ENCODE peak calls at places on chromosomes 3 and 15, in four cellular contexts. W, F, S and I are unnamed samples. For H3K36me3, the result is how much of the 10 kb centered on the place peaks cover.

GRCh38 chr3:136621628-136622027 is 130.6 kb downstream of the STAG1 start:
- DNase-seq in W (no peak), F (no peak), S (no peak), I (no peak)

GRCh38 chr3:139808196-139808595 is 126.8 kb upstream of the CLSTN2 start:
- DNase-seq in W (no peak), F (no peak), S (no peak), I (no peak)

GRCh38 chr3:30258426-30259392 is 347.7 kb upstream of the TGFBR2 start:
- DNase-seq in W (peak), F (no peak), S (no peak), I (peak)

GRCh38 chr15:94346272-94346671 is 114.9 kb downstream of the MCTP2 start:
- DNase-seq in W (no peak), F (no peak), S (no peak), I (no peak)

GRCh38 chr3:163655021-163655420 is 1423.3 kb downstream of the SI start:
- DNase-seq in W (no peak), F (no peak), S (no peak), I (no peak)

GRCh38 chr3:9238727-9239295 is 10.6 kb downstream of the SRGAP3 start:
- DNase-seq in W (no peak), F (no peak), S (no peak), I (no peak)

GRCh38 chr3:43389388-43390254 is 103.3 kb downstream of the SNRK start:
- DNase-seq in W (peak), F (no peak), S (peak), I (no peak)

GRCh38 chr15:60315878-60316277 is 81.9 kb downstream of the ANXA2 start:
- DNase-seq in W (no peak), F (no peak), S (no peak), I (no peak)

GRCh38 chr3:7876741-7877297 is 624.8 kb upstream of the LMCD1 start:
- DNase-seq in W (no peak), F (no peak), S (no peak), I (no peak)

GRCh38 chr3:196141866-196142673 is 60.2 kb upstream of the TFRC start:
- DNase-seq in W (no peak), F (no peak), S (no peak), I (no peak)

GRCh38 chr15:30065025-30065801 is 17.5 kb upstream of the GOLGA8J start:
- DNase-seq in W (no peak), F (no peak), S (no peak), I (no peak)

GRCh38 chr15:52082197-52083036 is 30.2 kb downstream of the BCL2L10 start:
- DNase-seq in W (no peak), F (no peak), S (peak), I (no peak)

GRCh38 chr3:119240582-119241434 is at the start of gene B4GALT4:
- DNase-seq in W (peak), F (peak), S (no peak), I (peak)

GRCh38 chr15:76871930-76872329 is 33.2 kb downstream of the SCAPER start:
- DNase-seq in W (no peak), F (no peak), S (no peak), I (no peak)

GRCh38 chr3:149460123-149460522 is 14.4 kb upstream of the TM4SF4 start:
- DNase-seq in W (no peak), F (no peak), S (no peak), I (no peak)

GRCh38 chr3:159059395-159059794 is 257.5 kb downstream of the MFSD1 start:
- DNase-seq in W (no peak), F (no peak), S (no peak), I (no peak)

GRCh38 chr3:71064288-71064975 is 519.1 kb downstream of the FOXP1 start:
- DNase-seq in W (peak), F (peak), S (no peak), I (no peak)

GRCh38 chr3:162586591-162586990 is 1090.0 kb downstream of the OTOL1 start:
- DNase-seq in W (no peak), F (no peak), S (no peak), I (no peak)

GRCh38 chr3:183161552-183162345 is 785 bp downstream of the LAMP3 start:
- DNase-seq in W (no peak), F (peak), S (peak), I (peak)

GRCh38 chr15:52392008-52392687 is 96.5 kb upstream of the MYO5C start:
- DNase-seq in W (no peak), F (no peak), S (no peak), I (peak)

GRCh38 chr3:55678521-55679216 is 191.6 kb upstream of the WNT5A start:
- DNase-seq in W (no peak), F (no peak), S (no peak), I (no peak)

GRCh38 chr3:100641471-100642032 is 32.2 kb downstream of the ADGRG7 start:
- DNase-seq in W (no peak), F (no peak), S (peak), I (no peak)

GRCh38 chr3:13110678-13111116 is 37.5 kb upstream of the IQSEC1 start:
- DNase-seq in W (no peak), F (no peak), S (peak), I (no peak)

GRCh38 chr3:49327485-49327884 is 12.4 kb downstream of the USP4 start:
- DNase-seq in W (peak), F (no peak), S (no peak), I (no peak)

GRCh38 chr3:57856675-57857074 is 100.6 kb downstream of the SLMAP start:
- DNase-seq in W (no peak), F (no peak), S (no peak), I (no peak)

GRCh38 chr15:64247906-64248541 is 85.2 kb upstream of the PPIB start:
- DNase-seq in W (peak), F (no peak), S (peak), I (peak)

GRCh38 chr3:138127636-138128365 is 4.4 kb downstream of the A4GNT start:
- DNase-seq in W (no peak), F (no peak), S (no peak), I (no peak)

GRCh38 chr15:84810073-84810840 is 6.9 kb upstream of the ALPK3 start:
- DNase-seq in W (no peak), F (no peak), S (no peak), I (no peak)

GRCh38 chr3:43477600-43477999 is 144.2 kb downstream of the ANO10 start:
- DNase-seq in W (no peak), F (no peak), S (no peak), I (no peak)

GRCh38 chr3:53817809-53818208 is 28.4 kb downstream of the CHDH start:
- DNase-seq in W (no peak), F (no peak), S (no peak), I (no peak)

GRCh38 chr3:13416002-13416793 is 3.9 kb downstream of the NUP210 start:
- DNase-seq in W (no peak), F (peak), S (no peak), I (no peak)

GRCh38 chr3:39148116-39149058 is 5.0 kb downstream of the CSRNP1 start:
- DNase-seq in W (no peak), F (no peak), S (no peak), I (no peak)

GRCh38 chr3:152199069-152199838 is 69.5 kb upstream of the MBNL1 start:
- DNase-seq in W (no peak), F (no peak), S (no peak), I (no peak)

GRCh38 chr3:47669026-47669749 is 90.5 kb upstream of the CSPG5 start:
- DNase-seq in W (no peak), F (no peak), S (no peak), I (no peak)

GRCh38 chr3:24472358-24472757 is 22.3 kb downstream of the THRB start:
- DNase-seq in W (no peak), F (no peak), S (no peak), I (no peak)

GRCh38 chr15:27955087-27955486 is 144.0 kb downstream of the OCA2 start:
- DNase-seq in W (no peak), F (no peak), S (no peak), I (no peak)

GRCh38 chr15:77027697-77028450 is 32.9 kb downstream of the PSTPIP1 start:
- DNase-seq in W (no peak), F (peak), S (no peak), I (no peak)

GRCh38 chr3:76998555-76998954 is 41.3 kb upstream of the ROBO2 start:
- DNase-seq in W (no peak), F (no peak), S (no peak), I (no peak)

DNA sequence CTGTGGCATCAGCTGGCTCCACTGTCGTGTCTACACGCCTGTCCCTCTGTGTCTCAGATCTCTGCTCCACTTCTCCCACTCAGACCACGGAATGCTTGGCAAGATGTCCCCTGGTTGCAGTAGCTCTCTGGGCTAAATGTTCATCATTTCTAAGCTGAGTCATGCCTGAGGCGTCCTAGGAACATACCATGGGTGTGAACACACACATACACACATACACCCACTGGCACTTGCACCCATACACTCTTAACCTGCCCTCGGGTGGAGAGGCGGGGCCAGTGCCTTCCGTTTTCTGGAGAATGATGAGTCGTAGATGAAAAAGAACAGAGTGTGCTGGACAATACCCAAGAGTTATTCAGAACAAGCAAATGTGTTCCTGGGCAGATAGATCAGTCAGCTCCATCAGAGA is 72.4 kb downstream of the SENP2 start:
- DNase-seq in W (peak), F (no peak), S (no peak), I (no peak)
- H3K36me3 ChIP-seq in W (under half), F (half or more), S (under half), I (half or more)

DNA sequence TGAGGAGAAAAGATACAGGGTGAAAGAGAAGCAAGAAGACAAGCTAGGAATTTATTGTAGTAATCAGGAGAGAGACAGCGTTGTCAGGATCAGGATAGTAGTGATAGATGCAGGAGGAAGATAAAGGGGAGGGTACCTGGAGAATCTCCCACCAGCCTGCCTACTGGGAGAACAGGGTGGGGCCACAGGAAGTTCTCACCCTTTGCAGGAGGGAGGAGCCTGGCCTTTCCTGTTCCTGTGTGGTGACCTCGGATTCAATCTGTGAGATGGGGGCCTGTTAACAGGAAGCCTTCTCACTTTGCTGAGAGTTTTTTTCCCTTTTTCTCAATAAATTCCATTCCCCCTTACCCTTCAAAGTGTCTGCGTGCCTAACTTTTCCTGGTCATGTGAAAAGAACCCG is 37.6 kb downstream of the GMPS start:
- DNase-seq in W (no peak), F (no peak), S (no peak), I (no peak)
- TF ChIP-seq ZNF274 in W (no peak), F (no peak), S (no peak), I (no peak)

GRCh38 chr15:39403674-39404117 is 177.2 kb upstream of the THBS1 start:
- DNase-seq in W (peak), F (no peak), S (no peak), I (no peak)

GRCh38 chr15:39404767-39405173 is 176.1 kb upstream of the THBS1 start:
- DNase-seq in W (no peak), F (no peak), S (no peak), I (no peak)

GRCh38 chr15:39406485-39406884 is 174.4 kb upstream of the THBS1 start:
- DNase-seq in W (no peak), F (no peak), S (no peak), I (no peak)

GRCh38 chr15:39409876-39410505 is 170.9 kb upstream of the THBS1 start:
- DNase-seq in W (no peak), F (no peak), S (no peak), I (no peak)

GRCh38 chr15:39407116-39407515 is 173.8 kb upstream of the THBS1 start:
- DNase-seq in W (no peak), F (no peak), S (no peak), I (no peak)
- TF ChIP-seq SUZ12 in W (no peak), F (no peak), S (no peak), I (no peak)

GRCh38 chr3:113212155-113212844 is 943 bp downstream of the BOC start:
- DNase-seq in W (no peak), F (peak), S (no peak), I (no peak)

GRCh38 chr3:113216393-113216792 is 5.0 kb downstream of the BOC start:
- DNase-seq in W (no peak), F (no peak), S (no peak), I (no peak)

GRCh38 chr3:113214227-113214626 is 2.9 kb downstream of the BOC start:
- DNase-seq in W (no peak), F (no peak), S (no peak), I (no peak)

GRCh38 chr3:113212845-113213375 is 1.6 kb downstream of the BOC start:
- DNase-seq in W (no peak), F (no peak), S (no peak), I (no peak)

DNA sequence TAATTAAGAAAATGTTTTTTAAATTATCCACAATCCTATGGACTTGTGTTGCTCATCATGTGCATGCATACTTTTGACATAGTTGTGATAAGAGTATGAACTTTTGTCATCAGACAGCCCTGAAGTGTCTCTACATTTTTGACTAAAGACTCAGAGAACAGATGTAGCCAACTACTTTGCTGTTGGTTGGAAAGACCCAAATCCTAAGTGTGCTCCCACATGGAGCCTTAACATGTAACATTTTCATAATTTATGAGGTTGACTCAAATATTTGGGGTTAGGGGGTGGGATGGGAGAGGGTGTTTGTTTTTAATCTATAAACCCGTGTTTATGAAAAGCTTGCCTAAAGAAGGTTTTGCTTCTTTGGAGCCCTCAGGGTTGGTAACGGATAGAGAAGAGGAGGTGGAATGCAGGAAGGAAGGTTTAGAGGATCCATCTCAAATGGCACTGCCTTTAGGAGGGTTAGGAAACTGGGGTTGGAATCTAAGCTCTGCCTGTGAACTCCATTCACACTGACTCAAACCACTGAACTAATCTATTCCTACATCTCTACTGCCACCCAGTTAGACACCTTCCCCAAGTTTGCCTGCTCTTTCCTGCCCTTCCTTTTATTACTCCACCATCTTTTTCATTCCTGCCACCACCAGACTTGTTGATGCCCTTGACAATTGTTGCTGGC is 3.7 kb downstream of the BOC start:
- DNase-seq in W (no peak), F (no peak), S (no peak), I (no peak)
- H3K36me3 ChIP-seq in W (under half), F (under half), S (under half), I (under half)

GRCh38 chr3:129120254-129121004 is 1.2 kb downstream of the RAB43 start:
- DNase-seq in W (peak), F (peak), S (peak), I (peak)

GRCh38 chr3:129122697-129123055 is 1.1 kb upstream of the RAB43 start:
- DNase-seq in W (no peak), F (no peak), S (no peak), I (no peak)

GRCh38 chr3:129123314-129124060 is 1.9 kb upstream of the RAB43 start:
- DNase-seq in W (peak), F (no peak), S (no peak), I (no peak)

GRCh38 chr3:129121016-129121791 is 400 bp downstream of the RAB43 start:
- DNase-seq in W (no peak), F (no peak), S (no peak), I (no peak)

GRCh38 chr3:129121792-129122696 is at the start of gene RAB43:
- DNase-seq in W (peak), F (peak), S (peak), I (peak)
- TF ChIP-seq ZNF274 in W (peak), F (no peak), S (no peak), I (no peak)

DNA sequence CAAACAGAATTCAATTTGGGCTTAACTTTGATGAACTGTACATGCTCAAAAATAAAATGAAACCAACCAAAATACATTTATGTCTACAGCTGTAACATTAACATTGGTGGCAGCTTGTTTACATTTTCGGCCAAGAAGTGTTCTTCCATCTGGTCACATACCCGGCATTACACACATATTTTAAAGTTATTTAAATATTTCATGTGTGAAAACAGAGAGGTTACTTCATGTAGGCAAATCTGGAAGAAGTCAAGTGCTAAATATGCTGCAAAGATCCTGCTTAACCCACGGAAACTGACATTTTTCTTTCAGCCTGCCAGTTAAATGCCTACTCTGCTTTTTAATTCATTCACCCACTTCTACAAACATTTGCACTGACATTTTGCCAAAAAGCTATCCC is 69.7 kb downstream of the MB21D2 start:
- DNase-seq in W (no peak), F (no peak), S (no peak), I (no peak)
- TF ChIP-seq SUZ12 in W (no peak), F (no peak), S (no peak), I (no peak)

DNA sequence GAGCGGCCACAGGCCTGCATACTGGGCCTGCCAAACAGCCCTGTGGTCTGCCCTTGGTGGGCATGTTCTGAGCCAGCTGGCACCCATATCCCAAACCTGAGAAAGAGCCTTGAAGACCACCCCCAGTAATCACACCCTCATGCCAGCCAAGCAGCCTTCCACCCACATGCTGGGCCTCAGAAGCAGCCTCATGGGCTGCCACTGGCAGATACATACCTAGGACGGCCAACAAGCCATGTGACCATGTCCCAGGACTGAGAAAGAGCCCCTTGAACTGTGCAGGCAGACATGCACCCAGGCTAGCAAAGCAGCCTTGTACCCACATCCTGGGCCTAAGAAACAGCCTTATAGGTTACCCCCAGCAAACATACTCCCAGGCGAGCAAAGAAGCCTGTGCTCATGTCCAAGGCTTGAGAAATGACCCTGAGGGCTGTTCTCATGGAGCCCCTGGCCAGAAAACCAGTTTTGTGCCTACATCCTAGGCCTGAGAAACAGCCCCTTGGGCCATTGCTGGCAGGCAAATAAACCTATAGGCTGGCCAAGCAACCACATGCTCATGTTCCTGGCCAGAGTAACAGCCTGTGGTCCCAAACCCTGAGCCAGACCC is 24.9 kb downstream of the TUBGCP5 start:
- DNase-seq in W (no peak), F (no peak), S (no peak), I (no peak)
- H3K36me3 ChIP-seq in W (under half), F (under half), S (under half), I (half or more)

DNA sequence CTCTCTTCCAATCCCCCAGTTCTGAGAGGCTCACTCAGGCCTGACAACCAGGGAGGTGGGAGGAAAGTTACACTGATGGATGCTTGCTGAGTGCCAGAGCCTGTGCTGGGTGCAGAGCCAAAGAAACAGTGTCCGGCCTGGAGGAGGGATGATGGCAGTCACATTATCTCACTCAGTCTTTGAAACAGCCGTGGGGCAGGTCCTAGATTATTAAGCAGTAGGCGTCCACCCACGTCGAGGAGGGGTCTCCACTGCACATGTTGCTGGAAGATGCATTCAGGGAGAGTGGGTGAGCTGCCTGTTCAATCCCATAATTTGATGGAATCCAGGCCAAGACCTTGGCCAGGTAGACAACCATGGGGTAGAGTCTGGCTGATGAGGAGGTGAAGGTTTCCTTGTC is 29.6 kb downstream of the ACAN start:
- DNase-seq in W (no peak), F (no peak), S (no peak), I (no peak)
- TF ChIP-seq ZNF274 in W (no peak), F (no peak), S (no peak), I (no peak)

GRCh38 chr3:23365066-23365465 is 161.9 kb downstream of the UBE2E2 start:
- DNase-seq in W (no peak), F (no peak), S (no peak), I (no peak)
- TF ChIP-seq SUZ12 in W (no peak), F (no peak), S (no peak), I (no peak)